ENCODE peak calls at places on chromosomes 1 and 21, in five cellular contexts. T is cardiac fibroblast, I is fibroblast of lung, Q is stomach, C is psoas muscle. V is an unnamed sample.

GRCh38 chr1:65830306-65830705 is 37.6 kb downstream of the PDE4B start:
- DNase-seq in T (no peak), I (no peak), Q (no peak), C (no peak), V (no peak)

GRCh38 chr1:214058071-214058470 is 70.3 kb downstream of the PROX1 start:
- DNase-seq in T (no peak), I (no peak), Q (no peak), C (no peak), V (no peak)

GRCh38 chr1:101075926-101076325 is 50.3 kb upstream of the DPH5 start:
- DNase-seq in T (no peak), I (no peak), Q (no peak), C (no peak), V (no peak)

GRCh38 chr1:179447489-179447888 is 81.7 kb downstream of the AXDND1 start:
- DNase-seq in T (peak), I (no peak), Q (no peak), C (no peak), V (no peak)

GRCh38 chr1:214727274-214727673 is 124.3 kb downstream of the CENPF start:
- DNase-seq in T (no peak), I (no peak), Q (no peak), C (no peak), V (no peak)

GRCh38 chr1:242736569-242736968 is 212.1 kb upstream of the PLD5 start:
- DNase-seq in T (no peak), I (no peak), Q (no peak), C (no peak), V (no peak)

GRCh38 chr1:201191723-201192477 is 1.3 kb downstream of the IGFN1 start:
- DNase-seq in T (peak), I (peak), Q (no peak), C (no peak), V (peak)

GRCh38 chr21:29613021-29613420 is 314.3 kb downstream of the BACH1 start:
- DNase-seq in T (peak), I (peak), Q (no peak), C (no peak), V (no peak)

GRCh38 chr1:9816199-9816598 is 7.6 kb downstream of the CLSTN1 start:
- DNase-seq in T (peak), I (no peak), Q (no peak), C (no peak), V (no peak)

GRCh38 chr1:160028426-160028825 is 3.4 kb downstream of the PIGM start:
- DNase-seq in T (no peak), I (no peak), Q (no peak), C (no peak), V (no peak)

GRCh38 chr1:245652660-245653427 is 498.1 kb downstream of the KIF26B start:
- DNase-seq in T (no peak), I (no peak), Q (no peak), C (no peak), V (no peak)

GRCh38 chr21:36337099-36337509 is 17.1 kb downstream of the MORC3 start:
- DNase-seq in T (peak), I (peak), Q (no peak), C (no peak), V (no peak)

GRCh38 chr1:168520052-168520751 is 23.6 kb downstream of the XCL2 start:
- DNase-seq in T (no peak), I (no peak), Q (no peak), C (no peak), V (no peak)

GRCh38 chr21:15279484-15279883 is 214.7 kb upstream of the NRIP1 start:
- DNase-seq in T (peak), I (peak), Q (no peak), C (no peak), V (no peak)

GRCh38 chr1:9181176-9181906 is 52.4 kb upstream of the GPR157 start:
- DNase-seq in T (peak), I (peak), Q (peak), C (peak), V (no peak)

GRCh38 chr1:94039514-94039870 is 81.5 kb downstream of the ABCA4 start:
- DNase-seq in T (peak), I (peak), Q (peak), C (peak), V (peak)

GRCh38 chr1:229230136-229230892 is 40.6 kb upstream of the RAB4A start:
- DNase-seq in T (no peak), I (no peak), Q (no peak), C (peak), V (no peak)

GRCh38 chr1:224333309-224333926 is 3.4 kb upstream of the NVL start:
- DNase-seq in T (peak), I (peak), Q (no peak), C (no peak), V (peak)

GRCh38 chr21:34897828-34898227 is 151.3 kb downstream of the RUNX1 start:
- DNase-seq in T (no peak), I (no peak), Q (no peak), C (no peak), V (no peak)

GRCh38 chr1:24374891-24375786 is 38.4 kb downstream of the STPG1 start:
- DNase-seq in T (no peak), I (peak), Q (no peak), C (no peak), V (no peak)

GRCh38 chr21:31537872-31538576 is 121.5 kb upstream of the SOD1 start:
- DNase-seq in T (no peak), I (no peak), Q (no peak), C (no peak), V (no peak)

GRCh38 chr1:228372183-228373003 is 34.2 kb downstream of the TRIM11 start:
- DNase-seq in T (no peak), I (no peak), Q (no peak), C (peak), V (no peak)

GRCh38 chr1:160720366-160720765 is 8.7 kb upstream of the CD48 start:
- DNase-seq in T (no peak), I (peak), Q (no peak), C (no peak), V (no peak)

GRCh38 chr1:163076981-163077761 is 8.0 kb downstream of the RGS4 start:
- DNase-seq in T (peak), I (peak), Q (no peak), C (no peak), V (no peak)

GRCh38 chr1:116445534-116445933 is 72.5 kb downstream of the ATP1A1 start:
- DNase-seq in T (no peak), I (no peak), Q (no peak), C (no peak), V (no peak)

GRCh38 chr1:116449578-116449977 is 76.5 kb downstream of the ATP1A1 start:
- DNase-seq in T (no peak), I (no peak), Q (no peak), C (no peak), V (no peak)

GRCh38 chr1:116446686-116447085 is 73.6 kb downstream of the ATP1A1 start:
- DNase-seq in T (no peak), I (no peak), Q (no peak), C (no peak), V (no peak)

GRCh38 chr1:116453481-116453880 is 80.4 kb downstream of the ATP1A1 start:
- DNase-seq in T (no peak), I (no peak), Q (no peak), C (no peak), V (no peak)

DNA sequence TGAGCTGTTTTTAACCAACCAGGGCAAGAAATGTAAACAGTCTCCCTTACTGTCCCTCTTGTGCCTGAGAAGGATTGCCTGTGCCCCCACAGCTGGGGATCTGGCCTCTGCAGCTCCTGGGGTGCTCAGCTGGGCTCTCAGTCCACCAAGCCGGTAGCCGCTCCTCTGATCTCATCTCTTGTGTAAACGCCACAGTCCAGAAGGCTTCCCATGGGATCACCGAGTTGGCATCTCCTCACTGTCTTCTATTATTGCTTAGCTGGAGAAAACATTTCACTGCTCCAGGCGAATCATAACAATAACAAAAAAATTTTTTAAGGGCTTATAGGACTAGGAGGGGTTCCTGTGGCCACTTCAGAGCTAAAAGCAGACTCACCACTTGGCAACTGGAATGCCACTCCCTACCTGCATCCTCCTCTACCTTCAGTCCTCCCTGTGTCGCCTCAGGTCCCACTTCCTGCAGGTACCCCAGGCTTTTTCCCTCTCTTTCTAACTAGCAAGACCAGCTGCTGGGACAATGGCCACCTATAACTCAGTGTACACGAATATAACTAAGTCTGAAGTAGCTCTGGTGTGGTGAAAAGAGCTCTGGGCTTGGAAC is 75.8 kb downstream of the ATP1A1 start:
- DNase-seq in T (peak), I (no peak), Q (no peak), C (no peak), V (peak)
- H3K4me3 ChIP-seq in T (no peak), I (no peak), Q (no peak), C (no peak), V (no peak)

DNA sequence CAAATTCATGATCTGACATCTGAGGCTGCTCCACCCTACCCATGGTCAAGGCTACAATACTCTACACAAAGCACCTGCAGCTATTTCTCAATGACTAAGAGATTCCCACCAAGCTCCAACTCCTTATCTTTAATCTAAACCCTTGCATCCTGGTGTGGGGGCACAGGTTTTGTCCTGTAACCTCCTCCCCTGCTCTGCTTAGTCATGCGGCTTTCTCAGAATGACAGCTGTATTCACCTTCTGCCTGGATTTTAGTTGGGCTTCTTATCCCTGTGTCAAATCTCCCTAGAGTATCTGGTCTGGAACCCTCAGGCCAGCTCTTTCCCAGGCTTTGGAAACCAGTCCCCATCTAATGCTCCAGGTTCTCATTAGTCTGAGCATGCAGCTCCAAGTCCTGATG is 159.0 kb downstream of the BARHL2 start:
- DNase-seq in T (no peak), I (no peak), Q (no peak), C (no peak), V (no peak)
- H3K4me3 ChIP-seq in T (no peak), I (no peak), Q (no peak), C (no peak), V (no peak)

GRCh38 chr21:26067836-26068401 is 102.7 kb downstream of the APP start:
- DNase-seq in T (no peak), I (no peak), Q (no peak), C (no peak), V (no peak)

GRCh38 chr21:26070121-26070520 is 100.4 kb downstream of the APP start:
- DNase-seq in T (no peak), I (no peak), Q (no peak), C (no peak), V (no peak)

GRCh38 chr21:26068776-26069175 is 101.8 kb downstream of the APP start:
- DNase-seq in T (no peak), I (no peak), Q (no peak), C (no peak), V (no peak)

GRCh38 chr21:26072891-26073615 is 97.5 kb downstream of the APP start:
- DNase-seq in T (peak), I (peak), Q (no peak), C (no peak), V (no peak)

DNA sequence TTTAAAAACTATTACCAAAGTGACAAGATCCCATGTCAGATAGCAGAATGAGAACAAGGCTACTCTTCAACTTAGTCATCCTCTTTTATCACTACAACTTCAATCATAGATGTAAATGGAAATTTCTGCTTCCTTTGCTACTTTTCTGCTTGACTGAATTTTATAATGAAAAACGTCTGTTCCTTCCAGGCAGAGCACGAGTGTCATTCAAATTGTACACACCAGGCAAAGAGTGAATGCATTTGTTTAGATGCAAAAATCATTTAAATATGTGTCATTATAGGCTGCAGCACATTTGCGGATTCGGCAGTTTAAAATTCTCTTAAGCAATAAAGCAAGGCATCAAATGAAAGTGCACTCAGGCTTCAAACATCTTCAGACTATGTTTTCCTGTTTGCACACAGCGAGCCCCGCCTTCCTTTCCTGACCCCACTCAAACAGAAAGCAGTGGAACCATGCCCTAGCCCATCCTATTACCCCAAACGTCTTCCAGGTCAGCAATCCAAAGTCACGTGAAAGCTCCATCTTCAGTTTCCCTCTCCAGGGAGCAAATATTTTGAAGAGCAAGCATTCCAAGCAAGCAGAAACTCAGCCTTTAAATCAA is 99.6 kb downstream of the APP start:
- DNase-seq in T (peak), I (peak), Q (no peak), C (no peak), V (no peak)
- H3K4me3 ChIP-seq in T (no peak), I (peak), Q (no peak), C (peak), V (peak)

GRCh38 chr1:8165595-8166360 is 139.7 kb upstream of the ERRFI1 start:
- DNase-seq in T (no peak), I (no peak), Q (no peak), C (no peak), V (no peak)
- H3K4me3 ChIP-seq in T (no peak), I (no peak), Q (no peak), C (no peak), V (no peak)

DNA sequence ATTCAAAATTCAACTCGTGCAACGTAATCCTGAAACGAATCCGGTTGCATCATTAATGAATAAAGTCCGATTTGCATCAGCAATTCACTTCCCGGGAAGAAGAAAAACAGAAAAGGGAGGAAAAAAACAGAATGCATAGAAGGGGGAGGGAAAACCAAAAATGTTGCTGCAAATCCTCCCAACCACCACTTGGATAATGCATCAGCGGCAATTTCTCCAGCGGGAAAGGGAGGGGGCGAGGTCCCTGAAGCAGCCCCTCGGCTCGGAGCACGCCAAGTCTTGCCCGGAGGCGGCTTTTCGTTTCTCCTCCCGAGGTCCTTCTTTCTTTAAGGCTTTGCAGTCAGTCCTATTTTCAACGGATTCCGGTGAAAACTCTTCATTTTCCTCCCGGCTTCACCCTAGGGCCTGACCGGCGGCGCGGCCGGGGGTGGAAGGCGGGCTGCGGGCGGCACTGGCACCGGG is 720 bp downstream of the CDC42BPA start:
- DNase-seq in T (peak), I (peak), Q (no peak), C (peak), V (no peak)
- H3K4me3 ChIP-seq in T (peak), I (peak), Q (peak), C (peak), V (peak)

GRCh38 chr1:21335088-21335678 is 44.9 kb upstream of the ECE1 start:
- DNase-seq in T (no peak), I (no peak), Q (no peak), C (no peak), V (no peak)
- H3K4me3 ChIP-seq in T (peak), I (peak), Q (peak), C (peak), V (peak)

GRCh38 chr21:45363921-45364463 is 41.0 kb upstream of the COL18A1 start:
- DNase-seq in T (peak), I (peak), Q (peak), C (peak), V (peak)
- H3K4me3 ChIP-seq in T (no peak), I (no peak), Q (no peak), C (peak), V (no peak)

DNA sequence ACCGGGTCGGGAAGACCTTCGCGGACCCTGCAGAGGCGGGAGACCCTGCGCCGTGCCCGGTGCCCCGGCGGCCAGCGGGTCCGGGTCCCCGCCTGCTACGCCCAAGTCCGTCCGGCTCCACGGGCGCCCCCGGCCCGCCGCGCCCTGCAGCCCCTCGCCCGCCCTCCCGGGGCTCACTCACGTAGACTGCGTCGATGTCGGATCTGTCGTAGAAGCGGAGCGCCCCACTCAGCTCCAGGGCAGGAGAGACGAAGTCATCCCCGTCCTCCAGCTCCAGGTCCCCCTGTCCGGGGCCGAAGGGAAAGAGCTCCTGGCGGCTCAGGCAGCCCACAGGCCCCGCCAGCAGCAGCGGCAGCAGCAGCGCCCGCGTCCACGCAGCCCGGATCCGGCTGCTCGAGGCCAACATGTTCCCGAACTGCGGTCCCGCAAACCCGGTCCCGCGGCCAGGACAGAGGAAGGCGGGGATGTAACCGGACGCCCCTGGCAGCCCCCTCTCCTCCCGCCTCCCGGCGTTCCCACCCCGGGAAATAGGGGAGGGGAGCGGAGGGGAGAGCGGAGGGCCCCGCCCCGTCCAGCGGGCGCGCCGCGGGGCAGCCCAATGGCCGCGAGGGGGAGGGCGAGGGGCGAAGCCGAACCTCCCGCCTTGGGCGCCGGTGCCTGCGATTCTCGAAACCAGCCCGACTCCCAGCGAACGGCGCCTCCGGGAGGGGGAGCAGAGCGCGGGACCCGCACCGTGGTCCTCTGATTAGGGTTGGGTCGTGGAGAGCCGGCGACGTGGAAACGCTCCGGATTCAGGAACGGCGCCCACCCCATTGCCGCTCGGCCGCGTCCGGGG is at the start of gene NID1:
- DNase-seq in T (peak), I (peak), Q (peak), C (peak), V (peak)
- H3K4me3 ChIP-seq in T (peak), I (peak), Q (peak), C (peak), V (peak)

DNA sequence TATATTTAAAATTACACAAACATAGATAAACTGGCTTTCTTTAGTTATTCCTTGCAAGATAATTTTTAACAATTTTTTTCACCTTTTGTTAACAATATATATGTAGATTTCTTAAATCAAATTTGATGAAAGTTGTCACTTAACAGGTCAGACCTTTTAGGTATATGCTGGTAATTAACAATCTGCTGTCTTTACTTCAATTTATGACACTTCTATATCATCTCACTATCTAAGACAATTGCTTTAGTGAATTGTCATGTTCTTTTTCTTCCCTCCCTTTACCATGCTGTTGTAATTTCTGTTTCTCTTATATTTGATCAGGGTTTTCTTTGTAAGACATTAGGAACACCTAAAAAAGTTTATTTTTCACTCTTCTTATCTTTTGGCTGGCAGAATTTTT is 2.0 kb downstream of the IFI16 start:
- DNase-seq in T (no peak), I (no peak), Q (no peak), C (no peak), V (no peak)
- H3K4me3 ChIP-seq in T (peak), I (peak), Q (peak), C (peak), V (peak)

V was measured in skeletal muscle cell.